ENCODE peak calls at places on chromosomes 6 and 20, in eight cellular contexts. A is H1; V is gastrocnemius medialis; F is MCF 10A; N is BE2C; B is AG10803; Z is CD8-positive, alpha-beta T cell; G is tibial artery. E is an unnamed sample.

GRCh38 chr6:69732640-69733039 is 64.2 kb downstream of the LMBRD1 start:
- DNase-seq in F (peak), Z (no peak), N (no peak), G (no peak), V (no peak), B (peak), A (no peak), E (no peak)

GRCh38 chr20:44041001-44041400 is 126.3 kb downstream of the TOX2 start:
- DNase-seq in Z (no peak), F (no peak), G (peak), V (no peak), A (no peak), B (no peak), N (no peak), E (no peak)

GRCh38 chr6:169782966-169783760 is 31.7 kb downstream of the ERMARD start:
- DNase-seq in A (no peak), G (peak), Z (no peak), V (no peak), B (no peak), N (no peak), F (peak), E (no peak)

GRCh38 chr6:169536446-169537170 is 165.2 kb downstream of the WDR27 start:
- DNase-seq in Z (no peak), N (no peak), B (peak), V (no peak), F (no peak), G (no peak), A (no peak), E (no peak)

GRCh38 chr20:36833275-36834020 is 42.5 kb upstream of the TLDC2 start:
- DNase-seq in G (no peak), B (peak), A (no peak), N (no peak), V (no peak), F (no peak), Z (no peak), E (no peak)

GRCh38 chr20:36405255-36405654 is 99.1 kb downstream of the DLGAP4 start:
- DNase-seq in B (no peak), G (no peak), A (no peak), V (no peak), N (no peak), Z (no peak), F (no peak), E (no peak)

GRCh38 chr6:82767037-82767436 is 298.6 kb downstream of the UBE3D start:
- DNase-seq in B (no peak), F (no peak), N (no peak), G (no peak), V (no peak), Z (no peak), A (no peak), E (no peak)

GRCh38 chr6:151847064-151847463 is 39.6 kb downstream of the ESR1 start:
- DNase-seq in V (no peak), Z (no peak), F (peak), N (no peak), B (peak), G (no peak), A (no peak), E (peak)

GRCh38 chr6:104613416-104614001 is 246.2 kb downstream of the HACE1 start:
- DNase-seq in N (no peak), Z (no peak), A (no peak), V (no peak), B (peak), F (no peak), G (no peak), E (no peak)

GRCh38 chr6:155352812-155353211 is 38.5 kb upstream of the TFB1M start:
- DNase-seq in B (peak), N (no peak), F (peak), A (no peak), Z (no peak), V (no peak), G (no peak), E (no peak)

GRCh38 chr20:61185841-61186601 is 66.0 kb upstream of the CDH4 start:
- DNase-seq in A (no peak), Z (no peak), G (no peak), N (no peak), F (peak), V (no peak), B (peak), E (no peak)

GRCh38 chr6:133407320-133408100 is 166.4 kb downstream of the EYA4 start:
- DNase-seq in V (no peak), B (no peak), G (no peak), N (peak), A (no peak), F (no peak), Z (no peak), E (no peak)

GRCh38 chr6:111743318-111743717 is 129.9 kb downstream of the FYN start:
- DNase-seq in G (no peak), B (no peak), A (no peak), Z (no peak), N (no peak), F (no peak), V (no peak), E (no peak)

GRCh38 chr6:15441215-15441868 is 195.5 kb downstream of the JARID2 start:
- DNase-seq in B (peak), N (peak), G (no peak), V (peak), A (no peak), F (peak), Z (no peak), E (peak)

GRCh38 chr6:6915813-6916547 is 191.8 kb upstream of the RREB1 start:
- DNase-seq in Z (no peak), A (no peak), N (no peak), B (peak), G (no peak), V (peak), F (peak), E (no peak)

GRCh38 chr6:44145839-44146238 is 12.8 kb upstream of the CAPN11 start:
- DNase-seq in N (no peak), B (no peak), Z (no peak), G (no peak), F (no peak), A (no peak), V (no peak), E (no peak)

GRCh38 chr6:84685983-84686584 is 78.3 kb downstream of the TBX18 start:
- DNase-seq in F (peak), A (peak), G (no peak), V (no peak), N (peak), B (no peak), Z (no peak), E (no peak)

GRCh38 chr6:123904228-123904627 is 100.6 kb downstream of the NKAIN2 start:
- DNase-seq in Z (no peak), A (no peak), N (no peak), B (no peak), G (no peak), F (no peak), V (no peak), E (no peak)

GRCh38 chr6:158958504-158959386 is 41.3 kb downstream of the RSPH3 start:
- DNase-seq in N (no peak), Z (peak), V (no peak), G (no peak), F (no peak), A (no peak), B (no peak), E (no peak)

GRCh38 chr6:44456070-44456965 is 68.8 kb downstream of the CDC5L start:
- DNase-seq in B (peak), F (peak), A (no peak), V (no peak), Z (peak), G (no peak), N (peak), E (peak)

GRCh38 chr6:56482525-56482924 is 160.2 kb downstream of the DST start:
- DNase-seq in V (no peak), Z (no peak), B (no peak), G (no peak), N (no peak), A (no peak), F (no peak), E (no peak)

GRCh38 chr6:4067673-4068072 is 11.3 kb downstream of the FAM217A start:
- DNase-seq in Z (no peak), A (no peak), N (no peak), V (no peak), B (no peak), G (no peak), F (no peak), E (no peak)

GRCh38 chr6:3114377-3114776 is 4.1 kb upstream of the BPHL start:
- DNase-seq in V (no peak), Z (no peak), F (no peak), N (no peak), G (no peak), A (no peak), B (no peak), E (no peak)

GRCh38 chr6:138155443-138155842 is 6.3 kb upstream of the ARFGEF3 start:
- DNase-seq in N (no peak), B (no peak), Z (no peak), A (no peak), V (no peak), F (no peak), G (no peak), E (no peak)

GRCh38 chr6:38570750-38571149 is 69.0 kb downstream of the BTBD9 start:
- DNase-seq in F (peak), Z (no peak), V (no peak), A (no peak), G (no peak), N (no peak), B (peak), E (no peak)
- TF ChIP-seq CTCF in F (peak), Z (peak), V (no peak), A (no peak), G (peak), N (peak), B (peak), E (no peak)

DNA sequence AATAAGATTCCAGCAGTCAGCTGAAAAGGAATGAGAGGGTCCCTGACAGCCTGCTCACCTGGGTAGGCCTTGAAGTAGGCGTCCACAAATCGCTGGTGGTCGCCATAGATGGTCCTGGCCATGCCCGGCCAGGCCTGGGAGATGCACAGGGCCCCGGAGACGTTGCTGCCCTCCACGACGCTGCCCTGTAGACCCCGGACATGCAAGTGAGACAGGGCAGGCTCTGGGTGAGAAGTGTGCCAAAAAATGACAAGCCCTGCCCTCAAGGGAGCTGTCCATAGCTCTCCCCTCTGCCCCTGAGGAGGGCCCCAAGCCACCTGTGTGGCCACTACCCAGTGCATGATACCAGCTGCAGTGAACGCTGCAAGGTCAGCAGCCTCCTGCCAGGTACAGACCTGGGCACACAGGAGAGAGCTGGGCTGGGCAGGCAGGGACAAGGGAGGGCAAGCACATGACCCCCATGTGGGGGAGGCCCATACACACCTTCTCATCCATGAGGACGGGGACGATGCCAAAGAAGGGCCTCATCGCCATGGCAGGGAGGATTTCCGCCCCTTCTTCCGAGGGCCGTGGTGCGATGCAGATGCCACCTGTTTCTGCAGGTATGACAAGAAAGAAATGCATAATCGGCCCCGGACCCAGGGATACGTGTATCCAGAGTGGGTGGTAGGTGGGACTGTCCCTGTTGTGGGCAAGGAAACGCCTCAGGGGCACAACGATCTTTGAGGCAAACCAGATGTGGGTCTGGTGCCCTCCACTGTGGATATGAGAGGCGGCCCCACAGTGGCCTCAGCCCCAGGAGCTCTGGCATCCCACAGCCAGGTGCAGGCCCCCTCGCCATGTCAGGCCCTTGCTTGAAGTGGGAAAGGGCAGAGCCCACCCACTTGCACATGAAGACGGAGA is 21.2 kb upstream of the APMAP start:
- DNase-seq in N (no peak), V (no peak), Z (no peak), B (no peak), F (no peak), G (peak), A (no peak), E (no peak)
- TF ChIP-seq CTCF in N (no peak), V (no peak), Z (no peak), B (no peak), F (no peak), G (no peak), A (no peak), E (no peak)

GRCh38 chr20:16929756-16930155 is 181.6 kb downstream of the OTOR start:
- DNase-seq in G (no peak), B (peak), Z (no peak), A (no peak), N (no peak), V (no peak), F (peak), E (no peak)
- TF ChIP-seq CTCF in G (no peak), B (no peak), Z (no peak), A (no peak), N (no peak), V (no peak), F (no peak), E (no peak)

GRCh38 chr20:215796-216195 is 11.3 kb upstream of the DEFB129 start:
- DNase-seq in V (no peak), F (no peak), G (no peak), Z (no peak), N (no peak), A (no peak), B (no peak), E (no peak)

GRCh38 chr20:217266-217665 is 9.8 kb upstream of the DEFB129 start:
- DNase-seq in N (no peak), G (no peak), V (no peak), A (no peak), Z (no peak), F (no peak), B (no peak), E (no peak)

GRCh38 chr20:221258-221830 is 5.7 kb upstream of the DEFB129 start:
- DNase-seq in G (no peak), Z (no peak), F (no peak), N (no peak), B (no peak), A (no peak), V (no peak), E (no peak)

GRCh38 chr20:214383-214782 is 12.7 kb upstream of the DEFB129 start:
- DNase-seq in N (no peak), V (no peak), G (no peak), Z (no peak), F (no peak), A (no peak), B (no peak), E (no peak)

GRCh38 chr20:219290-220115 is 7.6 kb upstream of the DEFB129 start:
- DNase-seq in N (no peak), V (no peak), F (peak), A (no peak), B (peak), G (no peak), Z (no peak), E (peak)
- TF ChIP-seq CTCF in N (peak), V (no peak), F (peak), A (no peak), B (peak), G (no peak), Z (no peak), E (no peak)

DNA sequence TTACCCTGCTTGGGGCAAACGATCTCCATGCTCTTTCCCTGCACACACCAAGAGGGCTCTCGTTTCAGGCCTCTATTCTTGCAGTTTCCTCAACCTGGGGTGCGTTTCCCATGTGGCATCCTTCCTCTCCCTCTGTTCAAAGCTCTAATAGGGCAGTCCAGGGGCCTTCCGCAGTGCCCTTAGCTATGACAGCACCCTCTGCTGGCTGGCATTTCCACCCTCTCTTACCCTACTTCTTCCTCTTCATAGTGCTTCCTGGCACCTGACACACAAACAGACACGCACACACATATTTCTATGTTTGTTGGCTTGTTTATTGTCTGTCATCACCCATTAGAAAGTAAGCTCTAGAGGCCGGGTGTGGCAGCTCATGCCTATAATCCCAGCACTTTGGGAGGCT is 294.0 kb downstream of the CLIC5 start:
- DNase-seq in F (no peak), A (no peak), V (no peak), Z (no peak), B (no peak), N (no peak), G (no peak), E (no peak)
- TF ChIP-seq CTCF in F (no peak), A (peak), V (no peak), Z (no peak), B (no peak), N (no peak), G (no peak), E (no peak)

DNA sequence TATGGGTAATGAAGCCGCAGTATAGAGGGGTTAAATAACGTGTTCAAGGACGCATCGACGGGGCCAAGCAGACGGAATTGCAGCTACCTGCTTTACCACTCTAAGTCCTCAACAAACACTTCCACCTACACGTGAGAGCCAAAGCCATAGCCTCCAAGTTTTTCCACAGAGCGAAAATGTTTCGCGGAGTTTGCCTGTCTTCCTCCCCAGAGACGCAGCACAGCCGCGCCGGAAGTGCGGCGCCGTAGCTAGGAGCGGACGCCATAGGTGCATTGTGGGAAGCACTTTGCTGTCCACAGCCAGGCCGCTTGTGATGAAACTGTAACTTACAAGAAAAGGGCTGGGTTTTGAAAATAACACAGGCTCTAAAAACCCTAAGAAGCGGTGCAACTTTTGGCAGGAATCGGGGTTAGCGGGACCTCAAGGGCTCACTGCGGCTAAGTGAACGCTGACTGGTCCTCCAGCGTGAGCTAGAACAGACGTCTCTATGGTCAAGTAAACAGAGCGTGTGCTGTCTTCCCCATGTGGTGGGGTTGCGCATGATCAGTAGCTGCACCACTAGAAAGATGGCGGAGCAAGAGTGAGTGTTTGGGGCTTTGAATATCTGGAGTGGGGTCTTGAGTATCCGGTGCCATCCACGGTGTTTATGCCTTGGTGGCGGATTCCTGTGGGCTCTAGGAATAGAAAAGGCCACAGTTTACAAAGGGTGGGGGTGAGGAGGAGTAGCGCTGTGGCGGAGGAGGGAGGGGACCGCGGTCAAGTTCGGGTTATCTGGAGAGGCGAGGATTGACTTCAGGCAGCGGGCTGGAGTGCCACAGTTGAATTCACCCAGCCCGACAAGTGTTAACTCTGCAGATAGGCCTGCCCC is at the start of gene RPL7L1:
- DNase-seq in N (peak), F (peak), V (peak), A (no peak), G (peak), Z (peak), B (peak), E (peak)
- TF ChIP-seq CTCF in N (peak), F (no peak), V (peak), A (no peak), G (peak), Z (no peak), B (peak), E (no peak)

GRCh38 chr20:4227085-4227821 is 211.9 kb upstream of the RNF24 start:
- DNase-seq in N (no peak), V (no peak), F (peak), B (peak), Z (no peak), A (no peak), G (no peak), E (no peak)
- TF ChIP-seq CTCF in N (peak), V (no peak), F (no peak), B (peak), Z (no peak), A (peak), G (peak), E (no peak)

E was measured in endothelial cell.